ENCODE peak calls at places on chromosomes 2 and 18, in four cellular contexts. N is neural progenitor cell; Y is iPS-NIHi11; C is activated CD4-positive, CD25-positive, alpha-beta regulatory T cell treated with anti-CD3 and anti-CD28 coated beads, Interleukin-2, amount 50 U/mL, for 72 hours. U is an unnamed sample.
A peak's percentile ranks its signal among the peaks of the same experiment; 100 is the strongest.

GRCh38 chr2:9378433-9379371 is 44.6 kb downstream of the ITGB1BP1 start:
- DNase-seq in N (no peak), Y (no peak), C (no peak), U (no peak)

GRCh38 chr18:69588301-69588700 is 187.6 kb downstream of the DOK6 start:
- DNase-seq in N (no peak), Y (peak; percentile 9), C (no peak), U (no peak)

GRCh38 chr18:37385846-37386435 is 179.7 kb downstream of the CELF4 start:
- DNase-seq in N (peak; percentile 56), Y (no peak), C (no peak), U (no peak)

GRCh38 chr2:167943877-167944276 is 303.5 kb downstream of the STK39 start:
- DNase-seq in N (no peak), Y (no peak), C (no peak), U (no peak)

GRCh38 chr2:64854773-64855237 is 134.4 kb upstream of the SLC1A4 start:
- DNase-seq in N (no peak), Y (no peak), C (no peak), U (no peak)

GRCh38 chr2:101558740-101559508 is 84.0 kb upstream of the RFX8 start:
- DNase-seq in N (no peak), Y (no peak), C (no peak), U (no peak)

GRCh38 chr2:3422161-3422767 is 42.8 kb downstream of the TRAPPC12 start:
- DNase-seq in N (no peak), Y (no peak), C (no peak), U (no peak)

GRCh38 chr2:170252414-170252813 is 74.5 kb downstream of the MYO3B start:
- DNase-seq in N (no peak), Y (no peak), C (no peak), U (no peak)

GRCh38 chr2:235542728-235543125 is 48.9 kb downstream of the AGAP1 start:
- DNase-seq in N (no peak), Y (peak; percentile 75), C (no peak), U (no peak)

GRCh38 chr2:30688956-30689401 is 118.3 kb downstream of the CAPN13 start:
- DNase-seq in N (no peak), Y (no peak), C (no peak), U (peak; percentile 44)

GRCh38 chr2:201257941-201258665 is 2.2 kb upstream of the CASP8 start:
- DNase-seq in N (no peak), Y (peak; percentile 64), C (peak; percentile 79), U (peak; percentile 88)

GRCh38 chr2:180184506-180184905 is 177.4 kb upstream of the CWC22 start:
- DNase-seq in N (no peak), Y (no peak), C (no peak), U (no peak)

GRCh38 chr2:152646775-152647174 is 70.5 kb downstream of the PRPF40A start:
- DNase-seq in N (no peak), Y (peak; percentile 33), C (no peak), U (no peak)

GRCh38 chr2:235511187-235511661 is 17.4 kb downstream of the AGAP1 start:
- DNase-seq in N (no peak), Y (peak; percentile 69), C (no peak), U (no peak)

GRCh38 chr2:39755466-39755865 is 23.6 kb downstream of the THUMPD2 start:
- DNase-seq in N (no peak), Y (no peak), C (no peak), U (no peak)